ENCODE peak calls at places on chromosomes 5 and 9, in ten cellular contexts. One of them, this sample, is unnamed.

GRCh38 chr9:134544388-134545212 is 97.0 kb upstream of the COL5A1 start:
- DNase-seq in cardiac septum: no peak
- DNase-seq in T-helper 1 cell: no peak
- DNase-seq in body of pancreas: no peak
- DNase-seq in activated CD8-positive, alpha-beta T cell treated with anti-CD3 and anti-CD28 coated beads for 36 hours: no peak
- DNase-seq in RCC 7860: peak; percentile 79
- DNase-seq in GM20000: no peak
- DNase-seq in GM23248: peak; percentile 78
- DNase-seq in GM18507: no peak
- DNase-seq in HT-29: no peak
- DNase-seq in this sample: no peak

GRCh38 chr9:118170032-118170955 is 466.1 kb downstream of the TLR4 start:
- DNase-seq in HT-29: peak; percentile 62
- DNase-seq in activated CD8-positive, alpha-beta T cell treated with anti-CD3 and anti-CD28 coated beads for 36 hours: no peak
- DNase-seq in body of pancreas: peak; percentile 12
- DNase-seq in RCC 7860: peak; percentile 67
- DNase-seq in T-helper 1 cell: no peak
- DNase-seq in cardiac septum: no peak
- DNase-seq in GM23248: peak; percentile 69
- DNase-seq in GM20000: peak; percentile 9
- DNase-seq in GM18507: no peak
- DNase-seq in this sample: no peak

GRCh38 chr5:89755024-89755423 is 654.5 kb downstream of the CETN3 start:
- DNase-seq in T-helper 1 cell: no peak
- DNase-seq in body of pancreas: no peak
- DNase-seq in activated CD8-positive, alpha-beta T cell treated with anti-CD3 and anti-CD28 coated beads for 36 hours: no peak
- DNase-seq in HT-29: no peak
- DNase-seq in GM20000: no peak
- DNase-seq in RCC 7860: no peak
- DNase-seq in GM23248: no peak
- DNase-seq in GM18507: no peak
- DNase-seq in cardiac septum: no peak
- DNase-seq in this sample: no peak

GRCh38 chr9:86529496-86530275 is 175.5 kb upstream of the TUT7 start:
- DNase-seq in HT-29: no peak
- DNase-seq in GM23248: no peak
- DNase-seq in GM18507: no peak
- DNase-seq in body of pancreas: no peak
- DNase-seq in activated CD8-positive, alpha-beta T cell treated with anti-CD3 and anti-CD28 coated beads for 36 hours: no peak
- DNase-seq in T-helper 1 cell: no peak
- DNase-seq in GM20000: no peak
- DNase-seq in cardiac septum: no peak
- DNase-seq in RCC 7860: no peak
- DNase-seq in this sample: no peak

GRCh38 chr5:140205216-140205615 is 30.2 kb downstream of the CYSTM1 start:
- DNase-seq in cardiac septum: no peak
- DNase-seq in T-helper 1 cell: no peak
- DNase-seq in GM18507: no peak
- DNase-seq in HT-29: no peak
- DNase-seq in body of pancreas: no peak
- DNase-seq in RCC 7860: no peak
- DNase-seq in GM23248: peak; percentile 69
- DNase-seq in activated CD8-positive, alpha-beta T cell treated with anti-CD3 and anti-CD28 coated beads for 36 hours: no peak
- DNase-seq in GM20000: no peak
- DNase-seq in this sample: no peak

GRCh38 chr5:54742417-54742889 is 224.9 kb downstream of the SNX18 start:
- DNase-seq in body of pancreas: peak; percentile 21
- DNase-seq in T-helper 1 cell: no peak
- DNase-seq in RCC 7860: no peak
- DNase-seq in cardiac septum: no peak
- DNase-seq in HT-29: peak; percentile 85
- DNase-seq in GM18507: no peak
- DNase-seq in activated CD8-positive, alpha-beta T cell treated with anti-CD3 and anti-CD28 coated beads for 36 hours: no peak
- DNase-seq in GM20000: no peak
- DNase-seq in GM23248: peak; percentile 79
- DNase-seq in this sample: no peak

GRCh38 chr5:53714324-53715010 is 154.0 kb downstream of the NDUFS4 start:
- DNase-seq in cardiac septum: no peak
- DNase-seq in HT-29: no peak
- DNase-seq in T-helper 1 cell: no peak
- DNase-seq in GM20000: no peak
- DNase-seq in GM23248: peak; percentile 0
- DNase-seq in GM18507: no peak
- DNase-seq in RCC 7860: no peak
- DNase-seq in activated CD8-positive, alpha-beta T cell treated with anti-CD3 and anti-CD28 coated beads for 36 hours: no peak
- DNase-seq in body of pancreas: no peak
- DNase-seq in this sample: no peak

GRCh38 chr5:78627175-78627574 is 21.4 kb downstream of the LHFPL2 start:
- DNase-seq in GM20000: no peak
- DNase-seq in GM18507: no peak
- DNase-seq in RCC 7860: no peak
- DNase-seq in activated CD8-positive, alpha-beta T cell treated with anti-CD3 and anti-CD28 coated beads for 36 hours: no peak
- DNase-seq in T-helper 1 cell: no peak
- DNase-seq in body of pancreas: no peak
- DNase-seq in GM23248: peak; percentile 56
- DNase-seq in cardiac septum: no peak
- DNase-seq in HT-29: peak; percentile 38
- DNase-seq in this sample: no peak

GRCh38 chr5:102975040-102975439 is 144.9 kb downstream of the GIN1 start:
- DNase-seq in activated CD8-positive, alpha-beta T cell treated with anti-CD3 and anti-CD28 coated beads for 36 hours: no peak
- DNase-seq in cardiac septum: no peak
- DNase-seq in body of pancreas: no peak
- DNase-seq in T-helper 1 cell: no peak
- DNase-seq in HT-29: no peak
- DNase-seq in GM23248: peak; percentile 39
- DNase-seq in RCC 7860: no peak
- DNase-seq in GM20000: no peak
- DNase-seq in GM18507: no peak
- DNase-seq in this sample: no peak

GRCh38 chr5:178356459-178356872 is 123.9 kb upstream of the PHYKPL start:
- DNase-seq in T-helper 1 cell: no peak
- DNase-seq in cardiac septum: no peak
- DNase-seq in HT-29: no peak
- DNase-seq in activated CD8-positive, alpha-beta T cell treated with anti-CD3 and anti-CD28 coated beads for 36 hours: peak; percentile 8
- DNase-seq in GM20000: no peak
- DNase-seq in GM18507: no peak
- DNase-seq in body of pancreas: no peak
- DNase-seq in GM23248: no peak
- DNase-seq in RCC 7860: no peak
- DNase-seq in this sample: no peak

GRCh38 chr5:104179057-104179456 is 616.5 kb upstream of the NUDT12 start:
- DNase-seq in activated CD8-positive, alpha-beta T cell treated with anti-CD3 and anti-CD28 coated beads for 36 hours: peak; percentile 37
- DNase-seq in GM20000: peak; percentile 19
- DNase-seq in body of pancreas: peak; percentile 50
- DNase-seq in T-helper 1 cell: no peak
- DNase-seq in GM18507: no peak
- DNase-seq in HT-29: peak; percentile 91
- DNase-seq in cardiac septum: no peak
- DNase-seq in RCC 7860: peak; percentile 20
- DNase-seq in GM23248: peak; percentile 40
- DNase-seq in this sample: no peak

GRCh38 chr5:14305045-14305444 is 161.9 kb downstream of the TRIO start:
- DNase-seq in T-helper 1 cell: no peak
- DNase-seq in GM23248: peak; percentile 92
- DNase-seq in cardiac septum: no peak
- DNase-seq in HT-29: peak; percentile 75
- DNase-seq in RCC 7860: peak; percentile 98
- DNase-seq in body of pancreas: no peak
- DNase-seq in activated CD8-positive, alpha-beta T cell treated with anti-CD3 and anti-CD28 coated beads for 36 hours: no peak
- DNase-seq in GM20000: no peak
- DNase-seq in GM18507: no peak
- DNase-seq in this sample: no peak

GRCh38 chr9:115717298-115717697 is 436.3 kb upstream of the PAPPA start:
- DNase-seq in GM18507: no peak
- DNase-seq in RCC 7860: no peak
- DNase-seq in HT-29: no peak
- DNase-seq in body of pancreas: no peak
- DNase-seq in cardiac septum: no peak
- DNase-seq in GM23248: peak; percentile 71
- DNase-seq in T-helper 1 cell: no peak
- DNase-seq in GM20000: no peak
- DNase-seq in activated CD8-positive, alpha-beta T cell treated with anti-CD3 and anti-CD28 coated beads for 36 hours: no peak
- DNase-seq in this sample: no peak

GRCh38 chr5:135242496-135243193 is 156.4 kb downstream of the MACROH2A1 start:
- DNase-seq in activated CD8-positive, alpha-beta T cell treated with anti-CD3 and anti-CD28 coated beads for 36 hours: no peak
- DNase-seq in RCC 7860: no peak
- DNase-seq in T-helper 1 cell: no peak
- DNase-seq in GM18507: no peak
- DNase-seq in GM20000: no peak
- DNase-seq in cardiac septum: no peak
- DNase-seq in HT-29: no peak
- DNase-seq in GM23248: peak; percentile 77
- DNase-seq in body of pancreas: peak; percentile 13
- DNase-seq in this sample: no peak

GRCh38 chr9:13445123-13445522 is 165.6 kb upstream of the MPDZ start:
- DNase-seq in GM18507: no peak
- DNase-seq in GM23248: no peak
- DNase-seq in cardiac septum: no peak
- DNase-seq in HT-29: no peak
- DNase-seq in RCC 7860: no peak
- DNase-seq in T-helper 1 cell: no peak
- DNase-seq in activated CD8-positive, alpha-beta T cell treated with anti-CD3 and anti-CD28 coated beads for 36 hours: no peak
- DNase-seq in GM20000: no peak
- DNase-seq in body of pancreas: no peak
- DNase-seq in this sample: no peak

GRCh38 chr5:115583474-115583873 is 18.8 kb downstream of the TICAM2 start:
- DNase-seq in T-helper 1 cell: no peak
- DNase-seq in body of pancreas: peak; percentile 34
- DNase-seq in RCC 7860: peak; percentile 72
- DNase-seq in HT-29: no peak
- DNase-seq in GM20000: no peak
- DNase-seq in activated CD8-positive, alpha-beta T cell treated with anti-CD3 and anti-CD28 coated beads for 36 hours: no peak
- DNase-seq in GM23248: peak; percentile 93
- DNase-seq in cardiac septum: no peak
- DNase-seq in GM18507: no peak
- DNase-seq in this sample: no peak

GRCh38 chr5:15774632-15775031 is 274.7 kb downstream of the FBXL7 start:
- DNase-seq in HT-29: no peak
- DNase-seq in GM18507: no peak
- DNase-seq in GM23248: peak; percentile 14
- DNase-seq in cardiac septum: no peak
- DNase-seq in body of pancreas: no peak
- DNase-seq in GM20000: no peak
- DNase-seq in activated CD8-positive, alpha-beta T cell treated with anti-CD3 and anti-CD28 coated beads for 36 hours: no peak
- DNase-seq in RCC 7860: no peak
- DNase-seq in T-helper 1 cell: no peak
- DNase-seq in this sample: no peak

GRCh38 chr5:125140855-125141254 is 394.4 kb upstream of the ZNF608 start:
- DNase-seq in GM18507: no peak
- DNase-seq in cardiac septum: no peak
- DNase-seq in GM20000: no peak
- DNase-seq in body of pancreas: no peak
- DNase-seq in T-helper 1 cell: no peak
- DNase-seq in RCC 7860: peak; percentile 55
- DNase-seq in activated CD8-positive, alpha-beta T cell treated with anti-CD3 and anti-CD28 coated beads for 36 hours: no peak
- DNase-seq in GM23248: peak; percentile 90
- DNase-seq in HT-29: no peak
- DNase-seq in this sample: no peak

GRCh38 chr9:95510610-95511231 is 6.0 kb downstream of the PTCH1 start:
- DNase-seq in body of pancreas: peak; percentile 92
- DNase-seq in RCC 7860: peak; percentile 87
- DNase-seq in GM18507: no peak
- DNase-seq in GM23248: peak; percentile 97
- DNase-seq in cardiac septum: peak; percentile 92
- DNase-seq in T-helper 1 cell: peak; percentile 77
- DNase-seq in HT-29: peak; percentile 95
- DNase-seq in GM20000: peak; percentile 93
- DNase-seq in activated CD8-positive, alpha-beta T cell treated with anti-CD3 and anti-CD28 coated beads for 36 hours: peak; percentile 91
- DNase-seq in this sample: peak; percentile 80

GRCh38 chr5:1429501-1429900 is 15.7 kb downstream of the SLC6A3 start:
- DNase-seq in activated CD8-positive, alpha-beta T cell treated with anti-CD3 and anti-CD28 coated beads for 36 hours: no peak
- DNase-seq in cardiac septum: peak; percentile 22
- DNase-seq in T-helper 1 cell: no peak
- DNase-seq in body of pancreas: peak; percentile 7
- DNase-seq in RCC 7860: no peak
- DNase-seq in GM23248: no peak
- DNase-seq in GM20000: no peak
- DNase-seq in HT-29: no peak
- DNase-seq in GM18507: no peak
- DNase-seq in this sample: no peak

GRCh38 chr9:134062461-134063087 is 5.3 kb downstream of the BRD3 start:
- DNase-seq in GM23248: no peak
- DNase-seq in T-helper 1 cell: no peak
- DNase-seq in HT-29: no peak
- DNase-seq in GM20000: no peak
- DNase-seq in body of pancreas: no peak
- DNase-seq in RCC 7860: no peak
- DNase-seq in cardiac septum: no peak
- DNase-seq in GM18507: no peak
- DNase-seq in activated CD8-positive, alpha-beta T cell treated with anti-CD3 and anti-CD28 coated beads for 36 hours: no peak
- DNase-seq in this sample: no peak

GRCh38 chr5:147216552-147217154 is 18.2 kb upstream of the STK32A start:
- DNase-seq in HT-29: peak; percentile 75
- DNase-seq in GM20000: no peak
- DNase-seq in T-helper 1 cell: no peak
- DNase-seq in GM18507: no peak
- DNase-seq in body of pancreas: no peak
- DNase-seq in cardiac septum: no peak
- DNase-seq in activated CD8-positive, alpha-beta T cell treated with anti-CD3 and anti-CD28 coated beads for 36 hours: no peak
- DNase-seq in GM23248: peak; percentile 5
- DNase-seq in RCC 7860: no peak
- DNase-seq in this sample: no peak

GRCh38 chr9:72038408-72038807 is 22.0 kb downstream of the C9orf57 start:
- DNase-seq in T-helper 1 cell: no peak
- DNase-seq in GM23248: no peak
- DNase-seq in cardiac septum: no peak
- DNase-seq in activated CD8-positive, alpha-beta T cell treated with anti-CD3 and anti-CD28 coated beads for 36 hours: no peak
- DNase-seq in GM18507: no peak
- DNase-seq in RCC 7860: no peak
- DNase-seq in HT-29: no peak
- DNase-seq in GM20000: no peak
- DNase-seq in body of pancreas: no peak
- DNase-seq in this sample: no peak

GRCh38 chr9:97315550-97315949 is 8.1 kb downstream of the CCDC180 start:
- DNase-seq in RCC 7860: no peak
- DNase-seq in GM23248: peak; percentile 81
- DNase-seq in activated CD8-positive, alpha-beta T cell treated with anti-CD3 and anti-CD28 coated beads for 36 hours: no peak
- DNase-seq in GM18507: no peak
- DNase-seq in T-helper 1 cell: no peak
- DNase-seq in GM20000: no peak
- DNase-seq in HT-29: no peak
- DNase-seq in cardiac septum: no peak
- DNase-seq in body of pancreas: no peak
- DNase-seq in this sample: no peak

GRCh38 chr5:169956756-169957155 is 23.5 kb downstream of the INSYN2B start:
- DNase-seq in HT-29: no peak
- DNase-seq in cardiac septum: no peak
- DNase-seq in body of pancreas: no peak
- DNase-seq in GM18507: no peak
- DNase-seq in RCC 7860: no peak
- DNase-seq in T-helper 1 cell: no peak
- DNase-seq in activated CD8-positive, alpha-beta T cell treated with anti-CD3 and anti-CD28 coated beads for 36 hours: no peak
- DNase-seq in GM20000: no peak
- DNase-seq in GM23248: peak; percentile 63
- DNase-seq in this sample: no peak

GRCh38 chr5:81572201-81572600 is 178.3 kb upstream of the ACOT12 start:
- DNase-seq in cardiac septum: no peak
- DNase-seq in GM18507: no peak
- DNase-seq in GM23248: peak; percentile 7
- DNase-seq in activated CD8-positive, alpha-beta T cell treated with anti-CD3 and anti-CD28 coated beads for 36 hours: no peak
- DNase-seq in T-helper 1 cell: no peak
- DNase-seq in HT-29: no peak
- DNase-seq in RCC 7860: no peak
- DNase-seq in body of pancreas: no peak
- DNase-seq in GM20000: no peak
- DNase-seq in this sample: no peak

GRCh38 chr5:172886974-172887491 is 53.0 kb downstream of the ERGIC1 start:
- DNase-seq in cardiac septum: peak; percentile 87
- DNase-seq in RCC 7860: peak; percentile 44
- DNase-seq in body of pancreas: peak; percentile 79
- DNase-seq in activated CD8-positive, alpha-beta T cell treated with anti-CD3 and anti-CD28 coated beads for 36 hours: no peak
- DNase-seq in GM20000: no peak
- DNase-seq in GM18507: no peak
- DNase-seq in GM23248: peak; percentile 98
- DNase-seq in T-helper 1 cell: no peak
- DNase-seq in HT-29: no peak
- DNase-seq in this sample: no peak

GRCh38 chr9:78357165-78357873 is 60.4 kb downstream of the PSAT1 start:
- DNase-seq in GM20000: no peak
- DNase-seq in body of pancreas: no peak
- DNase-seq in GM23248: no peak
- DNase-seq in T-helper 1 cell: no peak
- DNase-seq in GM18507: peak; percentile 2
- DNase-seq in cardiac septum: no peak
- DNase-seq in HT-29: no peak
- DNase-seq in RCC 7860: no peak
- DNase-seq in activated CD8-positive, alpha-beta T cell treated with anti-CD3 and anti-CD28 coated beads for 36 hours: no peak
- DNase-seq in this sample: no peak